ENCODE peak calls at places on chromosomes 6 and 20, in seven cellular contexts. Q, G, X, U, N, B and W are unnamed samples.

GRCh38 chr6:152595507-152595906 is 41.7 kb downstream of the SYNE1 start:
- DNase-seq in Q (no peak), N (no peak), U (no peak), X (peak), G (no peak), B (no peak), W (no peak)

GRCh38 chr6:33430991-33431879 is 11.4 kb downstream of the SYNGAP1 start:
- DNase-seq in Q (peak), X (peak), N (peak), U (peak), B (no peak), G (peak), W (no peak)

GRCh38 chr6:1801401-1801800 is 191.7 kb downstream of the FOXC1 start:
- DNase-seq in G (no peak), B (no peak), U (no peak), X (no peak), Q (no peak), N (no peak), W (no peak)

GRCh38 chr20:44067650-44068081 is 119.3 kb downstream of the JPH2 start:
- DNase-seq in B (no peak), X (no peak), G (peak), Q (no peak), U (no peak), N (no peak), W (peak)

GRCh38 chr6:3085074-3085473 is 16.8 kb downstream of the RIPK1 start:
- DNase-seq in N (no peak), X (no peak), U (no peak), Q (no peak), G (no peak), B (no peak), W (no peak)

GRCh38 chr6:72624557-72625160 is 2.8 kb downstream of the KCNQ5 start:
- DNase-seq in X (peak), U (no peak), G (no peak), B (no peak), Q (no peak), N (no peak), W (no peak)

GRCh38 chr6:28673800-28674671 is 148.4 kb downstream of the GPX5 start:
- DNase-seq in X (peak), B (peak), G (peak), N (no peak), U (no peak), Q (no peak), W (no peak)

GRCh38 chr6:1641391-1641790 is 31.7 kb downstream of the FOXC1 start:
- DNase-seq in X (no peak), U (no peak), B (no peak), G (no peak), Q (no peak), N (no peak), W (no peak)

GRCh38 chr6:79630883-79631799 is at the start of gene SH3BGRL2:
- DNase-seq in G (peak), X (peak), N (peak), U (peak), B (peak), Q (peak), W (peak)

GRCh38 chr6:36268478-36269248 is 1.2 kb upstream of the PNPLA1 start:
- DNase-seq in G (no peak), B (no peak), N (no peak), U (no peak), Q (no peak), X (no peak), W (no peak)

GRCh38 chr20:45392733-45393132 is 14.6 kb upstream of the TP53TG5 start:
- DNase-seq in B (no peak), G (no peak), Q (no peak), N (no peak), U (no peak), X (no peak), W (no peak)

GRCh38 chr20:44768256-44768655 is 22.6 kb downstream of the KCNK15 start:
- DNase-seq in Q (no peak), U (no peak), N (no peak), B (no peak), X (no peak), G (no peak), W (no peak)

GRCh38 chr6:11143394-11144371 is 32.2 kb upstream of the ERVFRD-1 start:
- DNase-seq in X (peak), N (peak), U (no peak), G (no peak), B (peak), Q (peak), W (peak)

GRCh38 chr6:149234051-149234962 is 83.2 kb upstream of the TAB2 start:
- DNase-seq in Q (no peak), G (no peak), N (no peak), X (no peak), B (no peak), U (peak), W (no peak)

GRCh38 chr6:10412165-10412947 is 2.5 kb downstream of the TFAP2A start:
- DNase-seq in X (peak), Q (peak), G (no peak), B (peak), U (no peak), N (no peak), W (no peak)

GRCh38 chr6:39791850-39792500 is at the start of gene DAAM2:
- DNase-seq in X (no peak), N (peak), U (no peak), Q (no peak), G (peak), B (no peak), W (no peak)

GRCh38 chr6:32462609-32463008 is 22.9 kb downstream of the HLA-DRA start:
- DNase-seq in G (no peak), N (no peak), B (no peak), Q (no peak), X (no peak), U (no peak), W (no peak)

GRCh38 chr6:119830069-119830468 is 480.5 kb upstream of the MAN1A1 start:
- DNase-seq in U (no peak), G (no peak), B (no peak), X (no peak), Q (no peak), N (no peak), W (no peak)

GRCh38 chr6:151004415-151005024 is 139.0 kb downstream of the MTHFD1L start:
- DNase-seq in B (peak), N (no peak), G (no peak), X (peak), Q (peak), U (no peak), W (peak)

GRCh38 chr6:113359155-113360140 is 497.7 kb upstream of the MARCKS start:
- DNase-seq in Q (no peak), U (no peak), B (no peak), X (peak), G (no peak), N (no peak), W (no peak)

GRCh38 chr20:62651285-62652021 is 9.2 kb downstream of the SLCO4A1 start:
- DNase-seq in X (no peak), G (no peak), N (peak), Q (peak), U (peak), B (no peak), W (no peak)

GRCh38 chr6:36657942-36658544 is 20.5 kb upstream of the CDKN1A start:
- DNase-seq in X (no peak), U (no peak), N (no peak), G (no peak), Q (no peak), B (no peak), W (no peak)

GRCh38 chr20:11438412-11438811 is 479.3 kb upstream of the BTBD3 start:
- DNase-seq in X (no peak), B (no peak), U (no peak), N (no peak), G (no peak), Q (no peak), W (no peak)

GRCh38 chr6:167469655-167470054 is 144.8 kb downstream of the TTLL2 start:
- DNase-seq in U (no peak), G (no peak), Q (no peak), N (peak), B (no peak), X (no peak), W (peak)

GRCh38 chr6:53250137-53250760 is 98.5 kb downstream of the ELOVL5 start:
- DNase-seq in B (no peak), Q (no peak), U (no peak), G (no peak), N (no peak), X (peak), W (no peak)

GRCh38 chr20:47568019-47568418 is 66.3 kb downstream of the NCOA3 start:
- DNase-seq in G (no peak), N (no peak), Q (peak), U (no peak), B (peak), X (peak), W (no peak)

GRCh38 chr6:167143041-167143440 is 14.7 kb downstream of the GPR31 start:
- DNase-seq in U (no peak), G (no peak), N (no peak), X (no peak), B (no peak), Q (no peak), W (no peak)

GRCh38 chr6:158047120-158047518 is 65.5 kb downstream of the SYNJ2 start:
- DNase-seq in Q (peak), U (peak), N (no peak), X (no peak), B (no peak), G (no peak), W (no peak)

GRCh38 chr20:45823949-45824835 is 2.9 kb downstream of the TNNC2 start:
- DNase-seq in X (peak), U (peak), G (peak), Q (peak), B (no peak), N (peak), W (no peak)

GRCh38 chr6:40960784-40961430 is 78.1 kb downstream of the UNC5CL start:
- DNase-seq in Q (no peak), N (no peak), G (no peak), B (no peak), U (no peak), X (no peak), W (no peak)

GRCh38 chr6:2403546-2403945 is 158.1 kb upstream of the GMDS start:
- DNase-seq in U (no peak), N (no peak), G (no peak), Q (no peak), B (no peak), X (peak), W (no peak)

GRCh38 chr6:167806061-167806700 is 20.5 kb upstream of the AFDN start:
- DNase-seq in N (no peak), Q (no peak), X (no peak), B (no peak), G (no peak), U (no peak), W (no peak)

GRCh38 chr20:36062799-36063198 is 91.7 kb upstream of the EPB41L1 start:
- DNase-seq in B (no peak), U (no peak), Q (no peak), N (no peak), X (peak), G (no peak), W (no peak)

GRCh38 chr20:35502352-35502751 is 27.1 kb downstream of the C20orf173 start:
- DNase-seq in X (no peak), B (no peak), Q (no peak), N (no peak), G (no peak), U (no peak), W (no peak)

GRCh38 chr6:157670466-157671186 is 152.4 kb upstream of the SNX9 start:
- DNase-seq in G (no peak), U (no peak), B (no peak), N (peak), Q (no peak), X (no peak), W (peak)

GRCh38 chr6:153076431-153076830 is 54.7 kb downstream of the RGS17 start:
- DNase-seq in U (no peak), G (no peak), Q (no peak), N (no peak), X (no peak), B (no peak), W (no peak)

GRCh38 chr6:161169690-161170089 is 104.2 kb downstream of the AGPAT4 start:
- DNase-seq in N (no peak), B (no peak), U (no peak), X (no peak), Q (no peak), G (no peak), W (no peak)

GRCh38 chr20:2759143-2759542 is 41.3 kb downstream of the CPXM1 start:
- DNase-seq in U (no peak), B (no peak), N (no peak), Q (no peak), G (no peak), X (no peak), W (no peak)

DNA sequence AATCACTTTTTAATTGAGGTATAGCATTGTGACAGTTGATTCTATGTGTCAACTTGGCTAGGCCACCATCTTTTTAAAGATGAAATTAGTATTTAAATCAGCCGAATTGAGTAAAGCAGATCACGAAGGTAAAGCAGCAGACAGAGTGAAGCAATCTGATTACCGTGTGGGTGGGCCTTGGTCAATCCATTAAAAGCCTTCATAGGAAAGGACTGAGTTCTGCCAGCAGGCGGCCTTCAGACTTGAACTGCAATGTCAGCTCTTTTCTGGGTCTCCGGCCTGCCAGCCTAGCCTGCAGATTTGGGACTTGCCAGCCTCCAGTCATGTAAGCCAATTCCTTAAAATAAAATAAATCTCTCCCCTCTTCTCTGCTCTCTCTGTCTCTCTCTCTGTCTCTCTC is 22.4 kb upstream of the TGM2 start:
- DNase-seq in Q (no peak), B (no peak), G (no peak), N (no peak), U (no peak), X (no peak), W (no peak)
- TF ChIP-seq CTCF in Q (no peak), B (peak), G (peak), N (no peak), U (no peak), X (no peak), W (no peak)

DNA sequence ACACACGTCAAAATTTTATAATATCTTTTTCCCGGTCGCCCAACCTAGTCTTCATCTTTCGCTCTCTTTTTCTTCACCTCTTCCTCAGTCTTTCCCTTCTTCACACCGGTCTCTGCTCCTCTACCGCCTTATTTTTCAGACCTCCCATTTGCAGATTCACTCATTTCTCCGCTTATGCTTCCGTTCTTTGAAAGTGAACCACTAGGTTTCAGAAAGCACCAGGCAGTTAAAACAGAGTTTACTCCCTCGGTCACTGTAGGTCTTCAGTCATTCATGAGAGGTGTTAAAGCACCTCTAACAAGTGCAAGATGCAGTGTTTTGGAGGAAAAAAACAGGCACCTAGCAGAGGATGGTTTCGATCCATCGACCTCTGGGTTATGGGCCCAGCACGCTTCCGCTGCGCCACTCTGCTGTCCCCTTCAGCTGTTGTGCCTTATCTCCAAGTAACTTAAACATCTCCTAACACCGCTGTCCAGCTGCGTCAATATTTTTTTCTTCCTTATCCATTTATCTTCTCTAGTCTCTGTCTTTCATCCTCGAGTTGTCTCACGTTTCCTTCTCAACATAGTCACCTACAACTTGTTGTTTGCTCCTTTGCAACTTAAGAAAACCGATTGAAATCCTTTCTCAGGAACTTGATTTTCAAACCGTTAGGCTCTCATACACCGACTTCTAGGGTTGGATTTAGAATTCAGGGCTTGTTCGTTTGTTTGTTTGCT is 119.7 kb upstream of the ZNF184 start:
- DNase-seq in X (peak), G (no peak), Q (no peak), N (no peak), U (no peak), B (peak), W (no peak)
- TF ChIP-seq CTCF in X (no peak), G (no peak), Q (no peak), N (no peak), U (no peak), B (no peak), W (no peak)

GRCh38 chr6:92024071-92024470 is 1395.3 kb downstream of the EPHA7 start:
- DNase-seq in Q (no peak), U (no peak), B (no peak), N (no peak), G (no peak), X (no peak), W (no peak)
- TF ChIP-seq CTCF in Q (no peak), U (no peak), B (no peak), N (no peak), G (no peak), X (no peak), W (no peak)

GRCh38 chr6:118086189-118086588 is 179.1 kb downstream of the SLC35F1 start:
- DNase-seq in X (no peak), B (no peak), N (no peak), G (no peak), Q (no peak), U (no peak), W (no peak)

GRCh38 chr6:118085665-118086064 is 178.6 kb downstream of the SLC35F1 start:
- DNase-seq in Q (no peak), G (no peak), N (no peak), B (no peak), U (no peak), X (no peak), W (no peak)

GRCh38 chr6:118083711-118084110 is 176.6 kb downstream of the SLC35F1 start:
- DNase-seq in N (no peak), G (no peak), U (no peak), Q (no peak), B (no peak), X (no peak), W (no peak)

DNA sequence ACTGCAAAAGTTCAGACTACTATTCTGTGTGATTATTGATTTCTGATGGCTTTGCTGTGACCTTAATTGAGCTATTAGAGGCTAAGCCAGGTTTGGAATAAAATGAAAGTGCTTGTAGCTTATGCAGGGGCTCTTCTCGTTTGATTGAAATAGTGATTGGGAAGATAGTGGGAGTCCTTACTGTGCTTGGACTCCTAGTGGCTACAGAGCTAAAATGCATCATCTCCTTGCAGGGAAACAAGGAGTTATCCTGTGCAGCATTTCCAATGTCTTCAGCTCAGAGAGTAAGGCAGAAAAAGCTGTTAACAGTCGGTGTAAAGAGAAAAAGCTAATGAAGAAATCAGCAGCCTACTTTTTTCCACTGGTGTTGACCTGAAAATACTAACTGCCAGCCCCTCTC is 173.5 kb downstream of the SLC35F1 start:
- DNase-seq in G (no peak), X (no peak), N (no peak), U (no peak), B (no peak), Q (no peak), W (no peak)
- TF ChIP-seq CTCF in G (peak), X (no peak), N (no peak), U (no peak), B (peak), Q (no peak), W (no peak)